ENCODE peak calls at places on chromosomes 12 and 14, in ten cellular contexts. A is stomach, U is IMR-90, E is adrenal gland, B is Peyer's patch, C is body of pancreas, T is suprapubic skin, K is esophagus squamous epithelium, J is A549, P is right lobe of liver. V is an unnamed sample.

GRCh38 chr12:63915105-63915830 is 70.8 kb downstream of the SRGAP1 start:
- DNase-seq in B (no peak), T (no peak), P (no peak), K (no peak), A (no peak), C (no peak), J (peak), E (no peak), U (peak), V (no peak)

GRCh38 chr14:104554088-104554607 is 25.4 kb upstream of the C14orf180 start:
- DNase-seq in J (no peak), B (no peak), A (no peak), K (no peak), C (peak), T (no peak), P (peak), U (no peak), E (no peak), V (no peak)

GRCh38 chr14:50601405-50601804 is 41.5 kb downstream of the ATL1 start:
- DNase-seq in P (no peak), A (no peak), J (peak), T (no peak), C (no peak), K (no peak), U (no peak), B (no peak), E (no peak), V (no peak)

GRCh38 chr14:61623927-61624326 is 71.4 kb upstream of the HIF1A start:
- DNase-seq in T (no peak), P (no peak), J (no peak), B (no peak), C (no peak), E (no peak), U (peak), A (no peak), K (no peak), V (no peak)

GRCh38 chr12:574475-575128 is 88.6 kb downstream of the NINJ2 start:
- DNase-seq in P (no peak), B (peak), K (no peak), E (no peak), J (no peak), U (no peak), C (no peak), T (peak), A (peak), V (peak)

GRCh38 chr12:26125451-26126339 is 858 bp upstream of the BHLHE41 start:
- DNase-seq in J (peak), P (peak), A (peak), T (peak), U (peak), B (peak), E (peak), C (peak), K (peak), V (peak)

GRCh38 chr14:99820702-99821331 is 27.6 kb downstream of the EML1 start:
- DNase-seq in J (no peak), U (no peak), T (no peak), E (no peak), P (no peak), A (no peak), C (no peak), B (no peak), K (no peak), V (peak)

GRCh38 chr14:54177009-54177408 is 219.8 kb upstream of the CDKN3 start:
- DNase-seq in K (no peak), A (no peak), E (no peak), C (no peak), U (no peak), T (no peak), B (no peak), J (no peak), P (no peak), V (no peak)

GRCh38 chr14:88352299-88353097 is 29.4 kb upstream of the KCNK10 start:
- DNase-seq in U (peak), K (no peak), T (no peak), J (no peak), B (no peak), A (no peak), P (no peak), C (no peak), E (no peak), V (no peak)

GRCh38 chr12:117842220-117842619 is 126.6 kb downstream of the KSR2 start:
- DNase-seq in T (no peak), K (no peak), J (no peak), U (no peak), E (no peak), B (no peak), A (no peak), P (no peak), C (no peak), V (no peak)

GRCh38 chr12:123134265-123134664 is 16.6 kb downstream of the PITPNM2 start:
- DNase-seq in E (no peak), T (no peak), K (no peak), J (no peak), P (no peak), C (no peak), U (no peak), B (no peak), A (no peak), V (no peak)

GRCh38 chr14:67653651-67654280 is 20.7 kb downstream of the VTI1B start:
- DNase-seq in U (peak), J (no peak), K (no peak), T (no peak), P (no peak), A (no peak), E (no peak), B (no peak), C (no peak), V (peak)

GRCh38 chr12:92144045-92144630 is 1.5 kb downstream of the BTG1 start:
- DNase-seq in T (peak), J (peak), U (peak), C (peak), B (peak), P (peak), K (peak), E (peak), A (peak), V (peak)
- TF ChIP-seq POLR2A in T (no peak), J (no peak), U (peak), C (peak), B (no peak), P (no peak), K (peak), E (peak), A (no peak), V (peak)

DNA sequence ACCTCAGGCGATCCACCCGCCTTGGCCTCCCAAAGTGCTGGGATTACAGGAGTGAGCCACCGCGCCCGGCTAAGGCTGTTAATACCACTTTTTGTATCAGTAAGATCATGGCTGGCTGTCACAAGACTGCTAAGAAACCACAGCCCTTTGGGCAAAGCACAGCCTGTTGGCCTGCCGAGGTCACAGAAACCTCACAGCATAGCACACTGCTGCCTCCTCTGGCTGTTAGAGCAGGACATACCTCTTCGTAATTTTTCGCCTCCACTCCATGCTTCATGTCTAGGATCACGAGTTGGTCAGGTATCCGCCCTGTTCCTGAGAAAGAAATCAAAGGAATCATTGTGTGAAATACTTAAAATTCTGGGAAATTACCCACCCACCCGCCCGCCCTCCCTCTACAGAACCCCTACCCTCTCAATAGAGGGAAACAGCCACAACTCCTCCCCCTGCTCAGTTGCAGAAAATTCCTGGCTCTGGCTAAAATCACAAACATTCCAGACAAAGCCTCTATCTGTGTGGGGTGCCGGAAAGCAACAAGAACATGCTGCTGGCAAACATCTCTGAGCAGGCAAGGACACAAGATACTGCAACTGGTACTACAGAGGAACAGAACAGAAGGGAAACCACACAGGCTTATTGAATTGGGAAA is 20.7 kb upstream of the NEK9 start:
- DNase-seq in T (peak), B (peak), E (peak), P (no peak), C (peak), U (peak), J (peak), K (no peak), A (peak), V (peak)
- TF ChIP-seq CTCF in T (peak), B (no peak), E (peak), P (peak), C (peak), U (peak), J (no peak), K (peak), A (no peak), V (no peak)

GRCh38 chr14:73755434-73756014 is 41.3 kb upstream of the PNMA1 start:
- DNase-seq in T (no peak), C (no peak), B (peak), K (no peak), A (peak), E (no peak), P (no peak), J (no peak), U (no peak), V (no peak)
- H3K4me3 ChIP-seq in T (peak), C (no peak), B (no peak), K (no peak), A (peak), E (no peak), P (no peak), J (no peak), U (no peak), V (peak)

GRCh38 chr14:74905595-74906142 is 17.4 kb downstream of the RPS6KL1 start:
- DNase-seq in E (peak), T (no peak), K (no peak), P (peak), B (peak), J (peak), A (peak), C (peak), U (peak), V (peak)

GRCh38 chr14:74904623-74905503 is 18.2 kb downstream of the RPS6KL1 start:
- DNase-seq in A (no peak), E (no peak), J (no peak), P (no peak), T (no peak), U (no peak), B (no peak), C (no peak), K (no peak), V (no peak)

GRCh38 chr14:74898694-74899093 is 17.0 kb downstream of the DLST start:
- DNase-seq in P (peak), U (no peak), A (no peak), T (no peak), C (no peak), E (no peak), B (no peak), K (no peak), J (no peak), V (no peak)

GRCh38 chr14:74906923-74907620 is 16.0 kb downstream of the RPS6KL1 start:
- DNase-seq in K (no peak), E (no peak), P (no peak), T (no peak), C (no peak), B (peak), A (no peak), U (no peak), J (no peak), V (no peak)

DNA sequence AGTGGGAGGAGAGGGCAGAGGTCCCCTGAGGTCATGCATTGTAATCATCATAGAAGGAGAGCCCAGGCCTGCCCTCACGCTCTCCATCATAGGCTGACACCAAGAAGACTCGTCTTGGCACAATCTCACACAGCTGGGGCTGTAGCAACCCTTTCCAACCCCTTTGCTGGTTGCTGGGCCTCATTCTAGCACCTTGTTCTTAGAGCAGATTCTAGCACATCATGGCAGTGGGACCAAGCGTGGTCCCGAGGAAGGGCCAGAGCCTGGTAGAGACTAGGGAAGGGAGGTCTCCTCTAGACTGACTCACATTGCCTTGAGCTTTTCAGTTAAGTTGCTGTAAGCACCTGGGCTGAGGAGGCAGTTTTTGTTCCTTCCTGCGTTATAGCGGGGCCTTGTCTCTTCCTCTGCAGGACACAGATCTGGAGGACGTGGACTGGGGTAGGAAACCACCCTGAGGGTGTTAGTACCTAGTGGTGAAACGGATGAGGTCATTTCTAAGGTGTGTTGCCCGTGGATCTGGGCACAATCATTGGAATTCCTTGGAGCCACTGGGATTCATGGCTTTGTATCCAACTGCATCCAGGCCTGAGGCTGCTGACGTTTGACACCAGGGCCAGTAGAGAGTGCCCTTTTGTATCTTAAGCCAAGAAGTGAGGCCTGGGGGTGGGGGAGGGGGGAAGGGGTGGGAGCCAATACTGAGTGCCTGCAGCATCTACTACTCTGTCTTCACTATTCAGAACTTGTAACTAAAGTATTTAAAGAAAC is 19.9 kb downstream of the RPS6KL1 start:
- DNase-seq in J (no peak), P (no peak), U (no peak), E (no peak), A (no peak), B (no peak), T (no peak), C (no peak), K (no peak), V (no peak)
- TF ChIP-seq POLR2A in J (no peak), P (no peak), U (no peak), E (no peak), A (no peak), B (no peak), T (no peak), C (no peak), K (no peak), V (no peak)

GRCh38 chr14:30560581-30560980 is 1.6 kb downstream of the G2E3 start:
- DNase-seq in P (no peak), T (no peak), A (no peak), K (no peak), J (no peak), C (no peak), E (no peak), U (no peak), B (no peak), V (no peak)

GRCh38 chr14:30559638-30560071 is 697 bp downstream of the G2E3 start:
- DNase-seq in T (no peak), K (no peak), A (no peak), E (no peak), C (no peak), P (no peak), U (peak), J (no peak), B (no peak), V (no peak)

GRCh38 chr14:30553311-30553989 is 5.5 kb upstream of the G2E3 start:
- DNase-seq in K (no peak), A (no peak), B (no peak), P (no peak), J (peak), U (peak), C (no peak), E (no peak), T (no peak), V (no peak)

GRCh38 chr14:30558675-30559555 is at the start of gene G2E3:
- DNase-seq in K (peak), J (peak), C (peak), A (peak), T (peak), E (peak), P (peak), U (peak), B (peak), V (peak)

GRCh38 chr14:30558362-30558674 is 640 bp upstream of the G2E3 start:
- DNase-seq in K (no peak), A (no peak), P (no peak), U (no peak), J (no peak), T (no peak), C (no peak), E (no peak), B (no peak), V (no peak)
- TF ChIP-seq CTCF in K (no peak), A (no peak), P (no peak), U (no peak), J (no peak), T (no peak), C (no peak), E (no peak), B (no peak), V (no peak)

DNA sequence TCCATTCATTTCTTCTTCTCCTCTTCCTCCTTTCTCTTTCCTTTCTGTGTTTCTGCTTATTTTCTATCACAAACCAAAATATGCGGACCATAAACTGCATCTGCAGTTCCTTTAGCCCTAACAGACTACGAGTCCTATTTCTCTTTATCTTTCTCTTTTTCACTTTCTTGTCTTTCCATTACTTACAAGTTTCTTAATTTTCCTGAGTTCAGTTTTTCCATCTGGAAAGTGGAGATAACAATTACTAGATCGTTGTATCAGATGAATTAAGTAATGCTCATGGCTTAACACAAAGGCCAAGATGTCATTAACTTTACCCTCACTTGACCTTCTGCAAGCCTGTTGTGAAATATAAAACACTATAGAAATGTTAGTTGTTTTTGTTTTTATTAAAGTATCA is 983 bp upstream of the COPS7A start:
- DNase-seq in E (no peak), A (no peak), B (no peak), U (no peak), K (no peak), C (no peak), P (no peak), J (no peak), T (no peak), V (no peak)
- H3K4me3 ChIP-seq in E (no peak), A (no peak), B (no peak), U (no peak), K (no peak), C (no peak), P (no peak), J (peak), T (no peak), V (no peak)

GRCh38 chr12:67322580-67322979 is 53.4 kb downstream of the CAND1 start:
- DNase-seq in T (no peak), U (no peak), A (no peak), B (no peak), K (no peak), E (no peak), J (no peak), C (peak), P (no peak), V (no peak)
- TF ChIP-seq POLR2A in T (no peak), U (no peak), A (no peak), B (no peak), K (no peak), E (no peak), J (no peak), C (no peak), P (no peak), V (no peak)

GRCh38 chr12:76276499-76277151 is 71.6 kb downstream of the BBS10 start:
- DNase-seq in E (peak), P (peak), A (no peak), B (no peak), K (no peak), U (no peak), C (no peak), T (no peak), J (no peak), V (no peak)
- TF ChIP-seq CTCF in E (no peak), P (no peak), A (no peak), B (no peak), K (no peak), U (no peak), C (no peak), T (no peak), J (no peak), V (no peak)

GRCh38 chr12:14886271-14886670 is 617 bp upstream of the MGP start:
- DNase-seq in C (no peak), E (no peak), J (no peak), B (no peak), T (no peak), K (no peak), P (no peak), A (no peak), U (no peak), V (no peak)
- H3K4me3 ChIP-seq in C (no peak), E (no peak), J (no peak), B (no peak), T (peak), K (no peak), P (no peak), A (no peak), U (no peak), V (no peak)

DNA sequence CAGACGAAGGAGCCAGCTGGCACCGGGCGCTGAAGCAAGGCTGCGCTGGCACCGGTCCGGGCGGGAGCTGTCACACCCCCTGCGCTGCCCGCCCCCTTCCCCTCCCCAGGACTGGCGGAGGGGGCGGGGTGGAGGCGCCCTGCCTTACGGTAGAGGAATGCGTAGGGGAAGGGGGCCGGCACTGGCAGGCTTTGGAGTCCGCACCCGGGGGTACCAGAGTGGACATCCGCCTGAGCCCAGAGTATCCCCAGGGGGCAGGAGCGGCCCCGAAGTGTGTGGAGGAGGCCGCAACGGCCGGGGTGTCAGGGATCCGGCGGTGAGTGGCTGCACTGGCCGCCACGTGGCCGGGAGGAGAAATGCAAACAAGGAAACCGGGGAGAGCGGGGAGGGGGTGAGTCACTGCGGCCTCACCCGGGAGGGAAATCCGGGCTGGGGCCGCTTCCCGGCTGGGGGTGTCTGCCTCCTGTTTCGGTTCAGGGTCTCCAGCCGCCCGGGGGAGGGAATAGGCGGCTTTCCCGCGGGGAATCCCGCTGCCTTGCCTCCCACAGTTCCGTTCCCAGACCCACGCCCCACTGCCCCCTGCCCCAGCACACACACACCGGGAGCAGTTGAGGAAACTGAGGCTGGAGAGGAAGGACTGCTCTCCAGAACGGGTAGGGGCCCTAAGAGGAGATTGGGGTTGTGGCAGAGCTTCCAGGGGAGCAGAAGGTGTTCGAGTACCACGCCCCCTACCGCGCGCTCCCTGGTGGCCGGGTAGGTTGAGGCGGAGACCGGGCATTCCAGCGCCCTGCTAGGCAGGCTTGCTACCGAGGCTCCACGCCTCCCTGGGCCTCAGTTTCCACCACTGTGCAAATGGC is at the start of gene RAPGEF3:
- DNase-seq in P (peak), K (no peak), A (peak), C (peak), J (peak), U (peak), T (peak), E (peak), B (peak), V (peak)
- TF ChIP-seq POLR2A in P (peak), K (peak), A (no peak), C (peak), J (peak), U (peak), T (no peak), E (peak), B (no peak), V (no peak)